ENCODE peak calls at places on chromosomes 16 and 17, in eight cellular contexts. G is fibroblast of lung, Z is ovary, D is tibial artery, V is colonic mucosa, N is adipocyte, B is HAP-1, X is SJCRH30. I is an unnamed sample. For H3K9me3, the result is how much of the 10 kb centered on the place peaks cover.

GRCh38 chr16:67653131-67654068 is 6.7 kb downstream of the ACD start:
- DNase-seq in Z (no peak), N (peak), V (no peak), G (peak), D (no peak), B (no peak), X (peak), I (peak)

GRCh38 chr16:56610017-56610608 is 1.7 kb downstream of the MT2A start:
- DNase-seq in D (peak), X (peak), B (peak), N (peak), V (peak), G (peak), Z (peak), I (peak)

GRCh38 chr17:17216236-17216635 is 10.1 kb upstream of the PLD6 start:
- DNase-seq in N (no peak), D (no peak), V (no peak), Z (no peak), X (no peak), G (no peak), B (no peak), I (peak)

GRCh38 chr16:26664086-26664485 is 402.6 kb upstream of the C16orf82 start:
- DNase-seq in D (no peak), Z (no peak), G (no peak), N (no peak), B (no peak), X (no peak), V (no peak), I (no peak)

GRCh38 chr16:81646561-81646960 is 132.5 kb upstream of the PLCG2 start:
- DNase-seq in D (no peak), G (peak), B (no peak), N (peak), V (no peak), X (no peak), Z (no peak), I (no peak)

GRCh38 chr17:37696366-37696765 is 48.5 kb downstream of the HNF1B start:
- DNase-seq in Z (no peak), N (no peak), X (no peak), G (no peak), B (no peak), D (no peak), V (no peak), I (no peak)

GRCh38 chr16:70534949-70535348 is 11.3 kb downstream of the SF3B3 start:
- DNase-seq in V (no peak), N (no peak), G (no peak), X (no peak), D (no peak), Z (no peak), B (no peak), I (peak)

GRCh38 chr17:56929362-56929969 is 15.6 kb upstream of the TRIM25 start:
- DNase-seq in D (no peak), Z (no peak), X (no peak), V (no peak), N (no peak), G (no peak), B (no peak), I (no peak)

GRCh38 chr16:57191056-57191536 is 5.0 kb downstream of the RSPRY1 start:
- DNase-seq in Z (no peak), N (peak), B (no peak), G (peak), V (no peak), X (peak), D (no peak), I (peak)

GRCh38 chr17:2085648-2085949 is 30.7 kb downstream of the HIC1 start:
- DNase-seq in B (no peak), V (peak), Z (peak), D (peak), G (peak), X (no peak), N (peak), I (no peak)

GRCh38 chr16:85571563-85571812 is 41.6 kb upstream of the GSE1 start:
- DNase-seq in D (no peak), G (no peak), B (no peak), N (no peak), Z (no peak), X (no peak), V (no peak), I (no peak)

GRCh38 chr16:15777533-15778203 is 79.2 kb downstream of the MYH11 start:
- DNase-seq in X (peak), N (peak), B (peak), V (no peak), Z (no peak), G (peak), D (no peak), I (no peak)

GRCh38 chr16:67461600-67462278 is 19.2 kb downstream of the ATP6V0D1 start:
- DNase-seq in V (peak), N (no peak), B (no peak), D (no peak), Z (no peak), G (no peak), X (no peak), I (peak)

GRCh38 chr16:50185005-50185505 is 31.9 kb downstream of the TENT4B start:
- DNase-seq in N (no peak), D (no peak), X (no peak), G (peak), Z (no peak), V (no peak), B (no peak), I (peak)

GRCh38 chr17:52604105-52604504 is 445.6 kb upstream of the CA10 start:
- DNase-seq in Z (no peak), V (no peak), N (no peak), D (no peak), X (no peak), G (no peak), B (no peak), I (no peak)

GRCh38 chr16:9422769-9423513 is 331.5 kb downstream of the HAPSTR1 start:
- DNase-seq in D (no peak), G (no peak), B (no peak), Z (no peak), N (no peak), V (no peak), X (no peak), I (no peak)

GRCh38 chr16:17396762-17397498 is 73.8 kb downstream of the XYLT1 start:
- DNase-seq in V (peak), D (peak), B (no peak), X (no peak), G (peak), N (peak), Z (peak), I (peak)

GRCh38 chr17:43906951-43907424 is 348 bp downstream of the MPP2 start:
- DNase-seq in D (no peak), X (no peak), Z (peak), B (no peak), V (no peak), N (no peak), G (no peak), I (no peak)

GRCh38 chr16:24906901-24907300 is 61.1 kb downstream of the SLC5A11 start:
- DNase-seq in D (no peak), X (no peak), N (no peak), G (no peak), V (no peak), Z (no peak), B (no peak), I (peak)

GRCh38 chr16:65757064-65757463 is 609.4 kb upstream of the CDH5 start:
- DNase-seq in G (no peak), X (peak), Z (no peak), B (no peak), N (no peak), V (no peak), D (no peak), I (no peak)

GRCh38 chr16:25143898-25144297 is 32.4 kb downstream of the LCMT1 start:
- DNase-seq in D (no peak), Z (no peak), V (no peak), B (peak), X (no peak), G (no peak), N (no peak), I (no peak)

GRCh38 chr16:56425439-56425832 is at the start of gene AMFR:
- DNase-seq in N (peak), X (peak), G (peak), B (peak), D (peak), Z (peak), V (peak), I (peak)

GRCh38 chr17:28173801-28174200 is 131.3 kb downstream of the NLK start:
- DNase-seq in X (no peak), D (no peak), Z (no peak), N (no peak), V (no peak), G (peak), B (no peak), I (no peak)

GRCh38 chr17:77915594-77916021 is 42.9 kb upstream of the TNRC6C start:
- DNase-seq in G (no peak), N (no peak), Z (no peak), X (no peak), B (no peak), V (no peak), D (no peak), I (no peak)

GRCh38 chr16:35214840-35215239 is 1755.4 kb downstream of the TP53TG3F start:
- DNase-seq in Z (no peak), D (no peak), V (no peak), X (no peak), N (no peak), B (no peak), G (no peak), I (no peak)

GRCh38 chr16:35210681-35211433 is 1751.4 kb downstream of the TP53TG3F start:
- DNase-seq in V (no peak), N (no peak), G (no peak), Z (no peak), B (no peak), X (no peak), D (no peak), I (no peak)

DNA sequence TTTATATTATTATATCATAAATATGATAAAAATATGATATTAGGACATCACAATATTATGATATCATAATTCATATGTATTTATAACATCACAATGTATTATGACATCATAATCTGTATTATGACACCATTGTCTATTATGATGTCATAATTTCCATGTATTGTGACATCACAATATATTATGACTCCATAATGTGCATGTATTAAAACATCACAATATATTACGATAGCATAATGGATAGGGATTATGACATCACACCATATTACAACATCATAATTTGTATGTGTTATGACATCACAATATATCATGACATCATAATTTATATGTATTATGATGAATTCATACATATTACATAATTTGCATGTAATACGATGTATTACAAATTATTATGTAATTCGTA is 1755.9 kb downstream of the TP53TG3F start:
- DNase-seq in D (no peak), N (no peak), X (no peak), B (no peak), Z (no peak), V (no peak), G (no peak), I (no peak)
- H3K9me3 ChIP-seq in D (under half), N (under half), X (under half), B (under half), Z (under half), V (under half), G (under half), I (under half)

DNA sequence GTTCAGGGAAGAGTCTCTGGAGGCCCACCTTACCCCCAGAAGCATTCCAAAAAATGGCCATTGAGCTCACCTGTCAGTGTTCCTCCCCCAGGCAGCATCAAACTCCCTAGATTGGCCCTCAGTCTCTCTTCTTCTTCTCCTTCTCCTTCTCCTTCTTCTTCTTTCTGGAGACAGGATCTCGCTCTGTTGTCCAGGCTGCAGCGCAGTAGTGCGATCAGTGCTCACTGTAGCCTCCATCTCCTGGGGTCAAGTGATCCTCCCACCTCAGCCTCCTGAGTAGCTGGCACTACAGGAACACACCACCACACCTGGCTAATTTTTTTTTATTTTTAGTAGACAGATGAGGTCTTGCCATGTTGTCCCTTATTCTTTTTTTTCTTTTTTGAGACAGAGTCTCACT is 16.4 kb upstream of the WNT3 start:
- DNase-seq in G (no peak), N (no peak), V (no peak), X (no peak), Z (no peak), B (no peak), D (no peak), I (no peak)
- H3K9me3 ChIP-seq in G (under half), N (under half), V (under half), X (under half), Z (under half), B (under half), D (under half), I (under half)

DNA sequence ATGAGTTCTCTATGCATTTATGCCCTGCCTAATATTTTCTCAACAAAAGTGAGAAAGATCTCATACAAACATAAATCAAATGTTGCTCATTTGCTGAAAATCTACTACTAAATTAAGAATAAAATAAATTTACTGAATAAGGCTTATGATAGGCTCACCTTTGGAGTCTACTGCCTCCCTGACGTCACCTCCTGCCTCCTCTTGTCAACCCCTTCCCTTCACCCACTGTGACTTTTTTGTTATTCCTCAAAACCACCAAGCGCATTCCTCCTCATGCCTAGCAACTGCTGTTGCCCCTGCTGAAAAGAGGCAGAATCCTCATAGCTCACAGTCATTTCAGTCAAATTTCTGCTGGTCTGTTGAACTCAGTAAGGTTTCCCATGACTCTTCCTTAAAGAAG is 2422.2 kb downstream of the TP53TG3F start:
- DNase-seq in D (no peak), Z (no peak), N (no peak), X (no peak), V (no peak), G (no peak), B (no peak), I (no peak)
- H3K9me3 ChIP-seq in D (under half), Z (under half), N (under half), X (under half), V (under half), G (under half), B (under half), I (under half)

GRCh38 chr17:22514315-22514714 is 822.0 kb downstream of the KCNJ18 start:
- DNase-seq in D (no peak), B (no peak), X (no peak), G (no peak), N (no peak), Z (no peak), V (no peak), I (no peak)
- H3K9me3 ChIP-seq in D (under half), B (under half), X (under half), G (under half), N (under half), Z (under half), V (under half), I (under half)

GRCh38 chr17:61618950-61619349 is 27.9 kb upstream of the NACA2 start:
- DNase-seq in D (no peak), N (no peak), Z (no peak), B (no peak), G (no peak), V (no peak), X (no peak), I (peak)
- H3K9me3 ChIP-seq in D (under half), N (half or more), Z (under half), B (under half), G (under half), V (under half), X (under half), I (under half)

DNA sequence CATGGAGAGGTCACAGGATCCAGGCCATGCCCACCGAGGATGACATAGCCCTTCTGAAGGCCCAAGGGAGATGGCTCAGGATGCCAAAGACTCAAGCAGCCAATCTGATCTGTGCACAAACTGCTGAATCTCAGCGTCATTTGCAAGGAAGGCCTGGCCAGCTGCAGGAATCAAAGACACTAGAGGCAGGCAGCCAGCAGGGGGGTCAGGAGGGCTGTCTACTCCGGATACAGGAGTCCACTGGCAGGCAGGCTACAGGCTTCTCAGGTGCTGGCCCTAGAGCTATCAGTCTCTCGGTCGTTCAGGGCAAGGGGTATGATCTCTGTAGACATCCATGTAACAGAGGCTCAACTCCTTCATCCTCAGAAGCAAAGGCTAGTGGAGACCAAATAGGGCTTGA is 1735.3 kb downstream of the TP53TG3F start:
- DNase-seq in Z (no peak), V (no peak), X (no peak), D (no peak), B (no peak), N (no peak), G (no peak), I (no peak)
- H3K9me3 ChIP-seq in Z (under half), V (under half), X (under half), D (under half), B (under half), N (under half), G (under half), I (under half)

GRCh38 chr16:909281-910000 is 61.3 kb downstream of the LMF1 start:
- DNase-seq in G (no peak), V (no peak), B (no peak), X (no peak), N (no peak), D (no peak), Z (no peak), I (no peak)
- H3K9me3 ChIP-seq in G (under half), V (under half), B (under half), X (under half), N (under half), D (under half), Z (under half), I (under half)

DNA sequence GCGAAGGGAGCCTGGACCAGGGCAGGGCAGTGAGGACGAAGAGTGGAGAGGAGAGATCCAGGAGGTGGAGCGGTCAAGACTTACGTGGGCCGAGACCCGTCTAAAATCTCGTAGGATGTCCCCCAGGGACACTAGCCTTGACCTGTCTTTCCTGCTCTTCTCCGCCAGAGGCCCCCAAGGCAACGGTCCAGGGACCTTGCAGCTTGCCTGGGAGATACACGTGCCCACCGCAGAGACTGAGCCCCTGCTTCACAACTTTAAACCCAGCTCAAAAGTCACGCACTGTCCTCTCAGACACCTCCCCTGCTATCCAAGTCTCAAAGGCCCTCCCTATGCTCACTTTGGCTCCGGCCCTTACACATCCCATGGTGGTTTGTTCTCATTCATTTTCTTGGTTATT is 9.4 kb downstream of the TIGD7 start:
- DNase-seq in B (no peak), G (no peak), Z (no peak), N (no peak), X (no peak), V (no peak), D (no peak), I (no peak)
- H3K9me3 ChIP-seq in B (under half), G (under half), Z (under half), N (half or more), X (under half), V (under half), D (half or more), I (under half)